ENCODE peak calls at places on chromosomes 7 and 10, in seven cellular contexts. M, B, D, L, Q, W and H are unnamed samples.

GRCh38 chr10:80324086-80324485 is 32.5 kb downstream of the DYDC1 start:
- DNase-seq in M (no peak), B (peak), D (no peak), L (no peak), Q (no peak), W (no peak), H (peak)

GRCh38 chr10:43943825-43944360 is 295.2 kb upstream of the ZNF32 start:
- DNase-seq in M (peak), B (no peak), D (no peak), L (no peak), Q (no peak), W (no peak), H (no peak)

GRCh38 chr7:155584261-155584660 is 37.9 kb upstream of the CNPY1 start:
- DNase-seq in M (peak), B (no peak), D (no peak), L (no peak), Q (no peak), W (no peak), H (no peak)

GRCh38 chr10:12592967-12593366 is 243.6 kb downstream of the CAMK1D start:
- DNase-seq in M (no peak), B (no peak), D (no peak), L (no peak), Q (no peak), W (no peak), H (no peak)

GRCh38 chr7:16758634-16759602 is 5.4 kb downstream of the TSPAN13 start:
- DNase-seq in M (no peak), B (no peak), D (no peak), L (no peak), Q (no peak), W (no peak), H (no peak)

GRCh38 chr7:110356438-110356837 is 734.5 kb upstream of the LRRN3 start:
- DNase-seq in M (peak), B (no peak), D (no peak), L (no peak), Q (no peak), W (no peak), H (no peak)

GRCh38 chr10:3781458-3782098 is 3.4 kb downstream of the KLF6 start:
- DNase-seq in M (peak), B (peak), D (no peak), L (peak), Q (no peak), W (no peak), H (peak)

GRCh38 chr10:69901623-69902505 is 100.2 kb downstream of the COL13A1 start:
- DNase-seq in M (no peak), B (peak), D (no peak), L (no peak), Q (peak), W (no peak), H (peak)

GRCh38 chr10:113168560-113168959 is 218.5 kb downstream of the TCF7L2 start:
- DNase-seq in M (no peak), B (no peak), D (no peak), L (no peak), Q (no peak), W (no peak), H (no peak)